ENCODE peak calls at places on chromosome 13, in five cellular contexts. K is hippocampal formation, Z is smooth muscle cell of the brain vasculature, J is HepG2, S is ecto neural progenitor cell. B is an unnamed sample.

GRCh38 chr13:110337287-110337686 is 30.2 kb downstream of the COL4A2 start:
- DNase-seq in J (no peak), K (no peak), S (no peak), Z (no peak), B (no peak)

GRCh38 chr13:27037571-27037970 is 134.0 kb downstream of the USP12 start:
- DNase-seq in K (no peak), Z (no peak), S (no peak), J (no peak), B (no peak)

GRCh38 chr13:40247845-40248244 is 418.6 kb downstream of the FOXO1 start:
- DNase-seq in J (no peak), S (no peak), Z (no peak), K (no peak), B (no peak)

GRCh38 chr13:33524086-33524485 is 238.5 kb upstream of the STARD13 start:
- DNase-seq in S (no peak), Z (peak), J (no peak), K (no peak), B (no peak)

GRCh38 chr13:85137516-85137915 is 661.7 kb downstream of the SLITRK6 start:
- DNase-seq in S (no peak), Z (no peak), J (no peak), K (no peak), B (no peak)

GRCh38 chr13:44819245-44819644 is 170.0 kb downstream of the NUFIP1 start:
- DNase-seq in S (no peak), J (peak), Z (no peak), K (no peak), B (no peak)

GRCh38 chr13:106709509-106709908 is 141.6 kb upstream of the ARGLU1 start:
- DNase-seq in Z (no peak), S (no peak), J (no peak), K (no peak), B (no peak)

GRCh38 chr13:27298849-27299248 is 28.2 kb downstream of the RASL11A start:
- DNase-seq in J (no peak), K (no peak), Z (no peak), S (no peak), B (no peak)

GRCh38 chr13:97749174-97749573 is 204.3 kb upstream of the IPO5 start:
- DNase-seq in K (no peak), Z (no peak), S (no peak), J (peak), B (no peak)

GRCh38 chr13:24086642-24087041 is 73.9 kb upstream of the SPATA13 start:
- DNase-seq in J (no peak), Z (no peak), S (peak), K (no peak), B (peak)

GRCh38 chr13:25169951-25170553 is 2.0 kb downstream of the AMER2 start:
- DNase-seq in K (no peak), J (no peak), Z (no peak), S (no peak), B (peak)

GRCh38 chr13:31073859-31074718 is 87.6 kb downstream of the HSPH1 start:
- DNase-seq in J (no peak), Z (no peak), K (peak), S (no peak), B (peak)

GRCh38 chr13:50892162-50892944 is 17.2 kb upstream of the RNASEH2B start:
- DNase-seq in Z (no peak), S (no peak), K (no peak), J (no peak), B (no peak)

B was measured in retina.